ENCODE peak calls at places on chromosomes 12 and 14, in nine cellular contexts. C is endothelial cell of umbilical vein, I is vagina, U is tibial nerve, E is transverse colon, K is GM12891, A is body of pancreas, R is HepG2, N is IMR-90. Z is an unnamed sample.

GRCh38 chr14:29895591-29896043 is 32.0 kb downstream of the PRKD1 start:
- DNase-seq in C (no peak), I (no peak), U (no peak), E (no peak), K (no peak), A (no peak), R (no peak), N (no peak), Z (no peak)

GRCh38 chr14:102187044-102187443 is 47.3 kb downstream of the WDR20 start:
- DNase-seq in C (peak; percentile 45), I (no peak), U (no peak), E (no peak), K (no peak), A (no peak), R (no peak), N (peak; percentile 87), Z (peak; percentile 21)

GRCh38 chr14:79915411-79915810 is 295.9 kb downstream of the DIO2 start:
- DNase-seq in C (no peak), I (no peak), U (no peak), E (no peak), K (no peak), A (no peak), R (no peak), N (no peak), Z (no peak)

GRCh38 chr14:102506599-102506871 is 3.0 kb downstream of the ANKRD9 start:
- DNase-seq in C (no peak), I (no peak), U (no peak), E (no peak), K (no peak), A (no peak), R (no peak), N (no peak), Z (no peak)

GRCh38 chr14:61103541-61104339 is 122.7 kb downstream of the SLC38A6 start:
- DNase-seq in C (peak; percentile 94), I (no peak), U (peak; percentile 49), E (peak; percentile 25), K (peak; percentile 38), A (peak; percentile 17), R (peak; percentile 78), N (peak; percentile 99), Z (peak; percentile 65)

GRCh38 chr12:66119870-66120241 is 10.7 kb downstream of the LLPH start:
- DNase-seq in C (no peak), I (no peak), U (no peak), E (no peak), K (no peak), A (no peak), R (no peak), N (no peak), Z (no peak)

GRCh38 chr12:56261503-56262230 is 3.5 kb upstream of the ANKRD52 start:
- DNase-seq in C (no peak), I (no peak), U (no peak), E (peak; percentile 38), K (no peak), A (no peak), R (no peak), N (peak; percentile 71), Z (peak; percentile 42)

GRCh38 chr12:106493531-106493930 is 89.3 kb upstream of the RFX4 start:
- DNase-seq in C (no peak), I (no peak), U (no peak), E (no peak), K (no peak), A (no peak), R (peak; percentile 71), N (no peak), Z (no peak)

GRCh38 chr12:47323802-47324201 is 244.0 kb upstream of the AMIGO2 start:
- DNase-seq in C (no peak), I (no peak), U (no peak), E (no peak), K (no peak), A (no peak), R (no peak), N (no peak), Z (no peak)

GRCh38 chr14:38735006-38735405 is 368.0 kb downstream of the SEC23A start:
- DNase-seq in C (no peak), I (no peak), U (no peak), E (no peak), K (no peak), A (no peak), R (no peak), N (no peak), Z (no peak)

GRCh38 chr12:27999521-27999920 is 27.0 kb upstream of the PTHLH start:
- DNase-seq in C (no peak), I (no peak), U (no peak), E (no peak), K (no peak), A (no peak), R (no peak), N (peak; percentile 74), Z (no peak)

GRCh38 chr14:106286697-106287290 is 760.4 kb downstream of the TMEM121 start:
- DNase-seq in C (no peak), I (no peak), U (no peak), E (no peak), K (peak; percentile 35), A (no peak), R (no peak), N (no peak), Z (peak; percentile 7)

GRCh38 chr12:101697197-101697929 is at the start of gene CHPT1:
- DNase-seq in C (peak; percentile 50), I (no peak), U (peak; percentile 49), E (peak; percentile 83), K (peak; percentile 64), A (peak; percentile 84), R (peak; percentile 81), N (peak; percentile 38), Z (peak; percentile 95)
- TF ChIP-seq POLR2A in C (no peak), I (no peak), U (peak; percentile 15), E (peak; percentile 59), K (no peak), A (peak; percentile 59), R (peak; percentile 73), N (no peak), Z (peak; percentile 59)

DNA sequence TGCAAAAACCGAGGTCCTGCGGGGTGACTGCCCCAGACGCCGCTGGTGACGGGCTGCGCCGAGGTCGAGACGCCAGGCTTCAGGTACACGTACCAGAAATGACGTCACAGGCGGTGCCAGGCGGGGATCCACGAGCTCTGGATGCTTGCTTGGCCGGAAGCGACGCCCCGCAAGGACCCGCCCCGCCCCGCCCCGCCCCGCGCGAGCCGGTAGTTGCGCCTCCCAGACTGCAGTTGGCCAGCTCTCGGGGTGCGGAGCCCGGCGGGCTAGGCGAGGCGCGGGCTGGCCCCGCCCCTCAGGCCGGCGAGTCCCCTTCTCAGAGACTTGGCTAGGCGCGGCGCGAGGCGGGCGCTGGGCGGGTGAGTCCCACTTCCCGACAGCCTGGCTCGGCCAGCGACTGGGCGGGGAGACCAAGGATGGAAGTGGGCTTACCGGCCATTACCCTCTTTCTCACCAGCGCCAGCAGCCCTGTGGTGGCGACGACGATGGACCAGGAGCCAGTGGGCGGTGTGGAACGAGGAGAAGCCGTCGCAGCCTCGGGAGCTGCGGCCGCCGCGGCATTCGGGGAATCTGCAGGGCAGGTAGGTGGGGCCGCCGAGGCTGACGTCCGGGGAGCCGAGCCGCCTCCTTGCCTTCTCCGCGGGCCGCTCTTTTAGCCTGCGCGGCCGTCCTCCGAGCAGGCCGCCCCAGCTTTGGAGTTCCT is at the start of gene FAM177A1:
- DNase-seq in C (peak; percentile 98), I (peak; percentile 99), U (peak; percentile 95), E (peak; percentile 100), K (peak; percentile 95), A (peak; percentile 99), R (peak; percentile 99), N (peak; percentile 94), Z (peak; percentile 97)
- TF ChIP-seq POLR2A in C (peak; percentile 61), I (peak; percentile 29), U (peak; percentile 80), E (peak; percentile 99), K (peak; percentile 86), A (peak; percentile 96), R (peak; percentile 96), N (peak; percentile 89), Z (peak; percentile 94)

DNA sequence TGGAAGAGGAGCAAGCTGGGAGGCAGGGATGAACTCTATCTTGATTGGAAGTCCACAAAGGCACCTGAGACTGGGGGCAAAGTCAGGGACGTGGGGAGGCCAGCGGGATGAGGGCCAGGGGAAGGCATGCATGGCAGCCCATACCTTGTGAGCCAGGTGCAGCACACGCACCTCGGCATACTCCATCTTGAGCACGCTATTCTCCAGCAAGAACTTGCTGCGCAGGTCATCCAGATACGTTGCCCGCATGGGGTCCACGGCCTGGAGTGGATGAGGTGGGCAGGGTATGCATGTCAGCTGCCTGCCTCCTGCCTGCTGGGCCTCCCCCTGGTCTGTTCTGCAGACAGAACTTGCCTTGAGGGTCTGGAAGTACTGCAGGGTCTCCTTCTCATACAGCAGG is 3.9 kb downstream of the RABGGTA start:
- DNase-seq in C (no peak), I (no peak), U (no peak), E (no peak), K (no peak), A (no peak), R (no peak), N (no peak), Z (no peak)
- TF ChIP-seq POLR2A in C (no peak), I (no peak), U (no peak), E (no peak), K (no peak), A (no peak), R (no peak), N (no peak), Z (no peak)

GRCh38 chr12:93593833-93594232 is 21.4 kb downstream of the SOCS2 start:
- DNase-seq in C (peak; percentile 27), I (no peak), U (no peak), E (no peak), K (no peak), A (no peak), R (no peak), N (no peak), Z (no peak)

GRCh38 chr12:93587601-93588000 is 15.1 kb downstream of the SOCS2 start:
- DNase-seq in C (no peak), I (no peak), U (no peak), E (no peak), K (no peak), A (no peak), R (no peak), N (no peak), Z (no peak)

GRCh38 chr12:93594766-93595165 is 22.3 kb downstream of the SOCS2 start:
- DNase-seq in C (no peak), I (no peak), U (no peak), E (no peak), K (no peak), A (no peak), R (no peak), N (no peak), Z (no peak)

GRCh38 chr12:93592641-93593396 is 20.3 kb downstream of the SOCS2 start:
- DNase-seq in C (no peak), I (no peak), U (no peak), E (no peak), K (no peak), A (no peak), R (no peak), N (no peak), Z (no peak)

DNA sequence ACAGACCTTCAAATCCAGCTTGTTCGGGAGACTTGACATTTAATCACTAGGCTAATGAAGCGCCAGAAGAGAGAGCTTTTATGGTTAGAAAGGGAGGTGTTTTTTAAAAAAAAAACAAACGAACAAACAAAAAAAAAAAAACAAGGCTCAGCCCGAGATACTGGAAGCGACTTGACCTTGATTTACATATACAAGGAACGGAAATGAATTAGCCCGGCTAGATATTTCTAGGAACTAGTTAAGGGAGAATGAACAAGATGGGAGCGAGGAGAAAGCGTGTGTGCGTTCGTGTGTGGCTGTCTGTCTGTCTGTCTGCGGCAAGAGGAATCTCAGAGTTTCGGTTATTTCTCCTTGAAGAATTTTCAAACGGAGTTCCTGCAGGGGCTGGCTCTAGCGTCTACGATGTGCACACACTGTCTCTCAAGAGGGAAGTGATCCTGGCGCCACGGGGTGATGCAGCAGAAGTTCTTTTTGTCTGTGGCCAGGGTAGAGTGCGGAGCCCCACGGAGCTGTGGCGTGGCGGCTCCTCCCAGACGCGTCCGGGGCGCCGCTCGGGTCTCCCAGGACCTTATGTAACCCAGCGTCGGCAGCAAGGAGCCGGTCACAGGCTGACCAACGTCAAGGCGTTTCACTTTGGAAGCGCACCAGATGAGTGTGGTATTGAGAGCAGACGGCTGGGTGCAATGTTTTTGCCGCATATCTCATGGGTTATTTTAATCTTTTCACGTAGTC is 18.8 kb downstream of the SOCS2 start:
- DNase-seq in C (peak; percentile 47), I (no peak), U (peak; percentile 54), E (peak; percentile 72), K (peak; percentile 25), A (peak; percentile 66), R (no peak), N (peak; percentile 87), Z (peak; percentile 71)
- TF ChIP-seq POLR2A in C (no peak), I (no peak), U (no peak), E (peak; percentile 49), K (no peak), A (peak; percentile 63), R (no peak), N (peak; percentile 85), Z (peak; percentile 69)